ENCODE peak calls at places on chromosomes 2 and 18, in six cellular contexts. O, Z, W, T, B and R are unnamed samples.

GRCh38 chr2:158184556-158185343 is 83.1 kb downstream of the UPP2 start:
- DNase-seq in O (no peak), Z (no peak), W (no peak), T (no peak), B (peak; percentile 10), R (peak; percentile 24)

GRCh38 chr2:17851731-17852585 is 26.5 kb upstream of the KCNS3 start:
- DNase-seq in O (no peak), Z (peak; percentile 74), W (peak; percentile 38), T (peak; percentile 71), B (peak; percentile 64), R (peak; percentile 10)

GRCh38 chr2:112877423-112877822 is 33.5 kb upstream of the IL37 start:
- DNase-seq in O (no peak), Z (peak; percentile 92), W (no peak), T (no peak), B (no peak), R (peak; percentile 64)

GRCh38 chr18:6591491-6591890 is 138.0 kb upstream of the ARHGAP28 start:
- DNase-seq in O (no peak), Z (no peak), W (no peak), T (no peak), B (no peak), R (no peak)

GRCh38 chr2:28717339-28717758 is 34.3 kb upstream of the PPP1CB start:
- DNase-seq in O (no peak), Z (peak; percentile 45), W (no peak), T (peak; percentile 77), B (peak; percentile 77), R (peak; percentile 50)

GRCh38 chr2:200365209-200365608 is 58.7 kb downstream of the SPATS2L start:
- DNase-seq in O (no peak), Z (no peak), W (no peak), T (no peak), B (no peak), R (no peak)

GRCh38 chr2:105135436-105135835 is 97.6 kb downstream of the MRPS9 start:
- DNase-seq in O (no peak), Z (no peak), W (no peak), T (no peak), B (no peak), R (no peak)

GRCh38 chr2:26297061-26297460 is 48.9 kb upstream of the SELENOI start:
- DNase-seq in O (no peak), Z (no peak), W (no peak), T (no peak), B (no peak), R (no peak)

GRCh38 chr2:285990-286389 is 1.9 kb downstream of the ALKAL2 start:
- DNase-seq in O (no peak), Z (no peak), W (no peak), T (no peak), B (no peak), R (no peak)
- H3K27ac ChIP-seq in O (no peak overlapping the region), Z (no peak overlapping the region), W (no peak overlapping the region), T (no peak overlapping the region), B (no peak overlapping the region), R (no peak overlapping the region)

DNA sequence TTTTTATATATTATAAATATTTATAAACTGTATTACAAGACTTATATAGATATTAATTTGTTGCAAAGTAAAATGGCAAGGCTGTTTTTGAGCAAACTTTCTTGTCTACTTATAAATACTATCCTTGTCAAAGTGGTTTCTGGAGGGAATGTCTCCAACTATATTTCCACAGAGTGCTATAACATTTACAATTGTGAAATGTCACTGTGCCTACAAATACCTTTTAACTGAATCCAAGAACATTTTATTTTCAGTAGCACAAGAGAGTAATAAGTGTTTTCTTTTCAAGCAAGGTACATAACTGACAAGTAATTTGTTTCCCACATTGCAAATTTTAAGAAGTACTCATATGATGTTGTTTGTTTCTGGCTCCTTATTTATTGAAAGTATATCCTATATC is 256.8 kb downstream of the ZNF385B start:
- DNase-seq in O (no peak), Z (no peak), W (no peak), T (no peak), B (no peak), R (no peak)
- H3K27ac ChIP-seq in O (no peak overlapping the region), Z (no peak overlapping the region), W (no peak overlapping the region), T (no peak overlapping the region), B (no peak overlapping the region), R (no peak overlapping the region)

DNA sequence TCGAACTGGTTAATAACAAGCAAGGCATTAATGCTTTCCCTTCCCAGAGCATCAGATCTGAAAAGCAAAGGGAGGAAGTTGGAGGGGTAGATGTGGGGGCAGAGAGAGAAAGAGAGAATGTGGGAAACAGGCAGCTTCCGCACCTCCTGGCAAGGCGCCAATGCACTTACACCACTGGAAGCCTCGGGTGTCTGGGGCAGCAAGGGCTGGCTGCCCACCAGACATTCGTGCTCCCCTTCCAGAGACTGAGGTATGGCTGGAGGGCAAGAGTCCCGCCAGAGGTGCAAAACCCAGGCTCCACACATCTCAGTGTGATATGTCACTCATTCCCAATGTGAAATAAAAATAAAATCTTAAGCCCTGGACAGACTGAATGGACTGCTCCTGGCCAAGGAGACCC is 46.4 kb downstream of the TEX51 start:
- DNase-seq in O (no peak), Z (no peak), W (no peak), T (no peak), B (peak; percentile 42), R (no peak)
- H3K27ac ChIP-seq in O (no peak overlapping the region), Z (no peak overlapping the region), W (no peak overlapping the region), T (no peak overlapping the region), B (no peak overlapping the region), R (no peak overlapping the region)

GRCh38 chr18:446941-447560 is 53.5 kb downstream of the COLEC12 start:
- DNase-seq in O (no peak), Z (no peak), W (no peak), T (no peak), B (no peak), R (no peak)
- H3K27ac ChIP-seq in O (no peak overlapping the region), Z (no peak overlapping the region), W (no peak overlapping the region), T (no peak overlapping the region), B (no peak overlapping the region), R (no peak overlapping the region)

DNA sequence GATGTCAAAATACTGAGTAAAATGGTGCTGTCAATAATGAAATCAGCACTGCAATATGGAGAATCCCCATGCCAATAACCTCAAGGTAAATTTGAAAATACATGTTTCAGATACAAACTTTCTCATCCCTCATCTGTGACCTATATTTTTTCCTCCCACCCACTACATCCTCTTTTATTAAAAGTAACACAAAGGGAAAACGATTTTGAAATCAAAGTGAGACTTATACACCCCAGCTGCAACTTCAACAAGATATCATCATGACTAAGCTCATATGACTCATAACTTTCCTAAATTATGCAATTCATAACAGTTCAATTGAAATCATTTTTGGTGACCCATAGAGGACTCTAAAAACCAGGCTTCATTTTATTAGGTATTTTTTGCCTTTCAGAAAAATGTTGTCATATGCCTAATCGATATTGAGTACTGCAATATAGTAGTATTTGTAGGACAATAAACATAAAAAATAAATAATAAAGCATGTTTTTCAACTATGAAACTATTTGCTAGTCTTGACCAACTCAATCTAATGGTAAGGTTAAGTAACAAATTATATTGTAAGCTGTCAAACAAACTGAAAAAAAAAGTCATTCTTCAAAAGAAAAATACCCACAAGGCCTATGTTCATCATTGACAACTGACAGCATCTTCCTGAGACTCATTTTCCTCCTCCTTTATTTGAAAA is 3.0 kb downstream of the ADAM17 start:
- DNase-seq in O (no peak), Z (peak; percentile 66), W (peak; percentile 53), T (no peak), B (no peak), R (no peak)
- H3K27ac ChIP-seq in O (no peak overlapping the region), Z (no peak overlapping the region), W (peak overlapping the region; percentile 68), T (peak overlapping the region; percentile 99), B (no peak overlapping the region), R (peak overlapping the region; percentile 96)

GRCh38 chr2:172597191-172597842 is 41.4 kb downstream of the PDK1 start:
- DNase-seq in O (no peak), Z (no peak), W (no peak), T (no peak), B (no peak), R (no peak)
- H3K27ac ChIP-seq in O (no peak overlapping the region), Z (no peak overlapping the region), W (no peak overlapping the region), T (no peak overlapping the region), B (no peak overlapping the region), R (no peak overlapping the region)

DNA sequence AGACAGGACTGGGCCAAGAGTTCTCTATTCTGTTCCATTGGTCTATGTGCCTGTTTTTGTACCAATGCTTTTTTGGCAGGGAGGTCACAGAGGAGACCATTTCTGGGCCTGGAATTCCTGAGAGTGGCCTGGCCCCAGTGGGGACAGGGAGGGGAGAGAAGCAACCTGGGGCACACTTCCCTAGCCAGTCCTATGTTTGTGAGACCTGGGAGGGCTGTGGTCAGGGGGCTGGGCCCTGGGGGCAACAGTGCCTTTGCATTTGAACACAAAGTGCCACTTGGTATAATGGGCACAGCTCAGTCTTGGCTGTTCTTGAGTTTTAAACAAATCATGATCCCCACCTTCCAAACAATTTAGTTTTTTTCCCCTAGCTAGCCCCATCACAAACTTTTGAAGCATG is 133.4 kb downstream of the GLI2 start:
- DNase-seq in O (no peak), Z (no peak), W (no peak), T (no peak), B (peak; percentile 11), R (no peak)
- H3K27ac ChIP-seq in O (no peak overlapping the region), Z (no peak overlapping the region), W (no peak overlapping the region), T (no peak overlapping the region), B (no peak overlapping the region), R (no peak overlapping the region)

DNA sequence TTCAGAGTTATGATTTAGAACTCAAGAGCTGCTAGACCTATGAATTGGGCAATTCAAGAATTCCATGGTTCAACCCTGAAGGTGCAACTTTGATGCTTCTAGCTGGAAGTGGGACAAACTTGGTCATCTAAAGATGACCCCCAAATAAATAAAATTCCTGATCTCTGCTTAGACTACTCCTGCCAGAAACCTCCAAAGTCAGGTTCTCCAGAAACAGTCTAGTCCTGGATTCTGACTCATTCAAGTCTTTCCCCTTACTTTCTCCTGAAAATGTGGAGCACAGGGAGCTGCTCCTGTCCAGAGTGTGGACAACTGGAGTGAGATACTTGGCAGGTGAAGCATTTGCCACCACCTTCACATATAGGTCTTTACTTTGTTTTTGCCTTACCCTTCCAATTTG is 557.7 kb upstream of the TNP1 start:
- DNase-seq in O (no peak), Z (no peak), W (no peak), T (no peak), B (no peak), R (no peak)
- H3K27ac ChIP-seq in O (no peak overlapping the region), Z (no peak overlapping the region), W (no peak overlapping the region), T (peak overlapping the region; percentile 80), B (no peak overlapping the region), R (no peak overlapping the region)

DNA sequence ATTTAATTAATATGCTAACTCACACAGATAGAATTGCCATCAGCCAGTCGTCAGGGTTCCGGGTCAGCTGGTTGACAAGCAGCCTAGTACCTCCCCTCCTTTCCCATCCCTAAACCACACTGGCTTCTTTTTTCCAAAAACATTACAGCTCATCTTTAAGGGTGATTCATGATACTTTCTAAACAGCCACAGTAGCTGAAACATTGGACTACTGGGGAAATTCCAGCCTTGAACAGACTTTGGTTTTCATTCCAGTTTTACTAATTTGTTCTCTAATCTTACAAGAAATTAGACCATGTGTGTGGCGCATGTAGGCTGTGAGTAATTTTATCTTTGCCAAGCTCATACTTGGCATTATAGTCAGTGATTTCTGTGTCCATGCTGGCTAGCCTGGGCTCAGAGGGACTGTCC is 110.8 kb downstream of the FMNL2 start:
- DNase-seq in O (no peak), Z (peak; percentile 53), W (no peak), T (no peak), B (no peak), R (no peak)
- H3K27ac ChIP-seq in O (peak overlapping the region; percentile 96), Z (no peak overlapping the region), W (no peak overlapping the region), T (peak overlapping the region; percentile 49), B (peak overlapping the region; percentile 32), R (peak overlapping the region; percentile 71)